ENCODE peak calls at places on chromosomes 6 and 20, in eight cellular contexts. One of them, this sample, is unnamed.

GRCh38 chr6:27251672-27252251 is 4.3 kb downstream of the PRSS16 start:
- DNase-seq in A549: peak; percentile 85
- DNase-seq in Peyer's patch: peak; percentile 94
- DNase-seq in left ventricle myocardium inferior: no peak
- DNase-seq in psoas muscle: peak; percentile 25
- DNase-seq in thyroid gland: peak; percentile 90
- DNase-seq in uterus: peak; percentile 20
- DNase-seq in PC-9: peak; percentile 93
- DNase-seq in this sample: peak; percentile 94

GRCh38 chr6:112179631-112180030 is 74.7 kb downstream of the LAMA4 start:
- DNase-seq in uterus: no peak
- DNase-seq in thyroid gland: no peak
- DNase-seq in Peyer's patch: no peak
- DNase-seq in psoas muscle: no peak
- DNase-seq in PC-9: no peak
- DNase-seq in A549: no peak
- DNase-seq in left ventricle myocardium inferior: no peak
- DNase-seq in this sample: no peak

GRCh38 chr6:145480024-145480423 is 255.3 kb downstream of the EPM2A start:
- DNase-seq in PC-9: no peak
- DNase-seq in thyroid gland: no peak
- DNase-seq in Peyer's patch: no peak
- DNase-seq in left ventricle myocardium inferior: no peak
- DNase-seq in A549: no peak
- DNase-seq in psoas muscle: no peak
- DNase-seq in uterus: no peak
- DNase-seq in this sample: no peak

GRCh38 chr6:158229823-158230222 is 61.7 kb downstream of the GTF2H5 start:
- DNase-seq in A549: no peak
- DNase-seq in PC-9: no peak
- DNase-seq in thyroid gland: no peak
- DNase-seq in left ventricle myocardium inferior: no peak
- DNase-seq in uterus: no peak
- DNase-seq in Peyer's patch: no peak
- DNase-seq in psoas muscle: no peak
- DNase-seq in this sample: no peak

GRCh38 chr20:64077876-64078551 is 1.3 kb downstream of the RGS19 start:
- DNase-seq in thyroid gland: no peak
- DNase-seq in uterus: no peak
- DNase-seq in A549: no peak
- DNase-seq in PC-9: no peak
- DNase-seq in psoas muscle: no peak
- DNase-seq in Peyer's patch: peak; percentile 91
- DNase-seq in left ventricle myocardium inferior: no peak
- DNase-seq in this sample: no peak

GRCh38 chr6:10558575-10558974 is 37.4 kb downstream of the GCNT2 start:
- DNase-seq in left ventricle myocardium inferior: no peak
- DNase-seq in uterus: no peak
- DNase-seq in Peyer's patch: peak; percentile 65
- DNase-seq in A549: no peak
- DNase-seq in thyroid gland: peak; percentile 38
- DNase-seq in psoas muscle: no peak
- DNase-seq in PC-9: no peak
- DNase-seq in this sample: no peak

GRCh38 chr20:20480689-20481088 is 112.8 kb downstream of the INSM1 start:
- DNase-seq in thyroid gland: no peak
- DNase-seq in Peyer's patch: no peak
- DNase-seq in psoas muscle: no peak
- DNase-seq in A549: no peak
- DNase-seq in left ventricle myocardium inferior: no peak
- DNase-seq in uterus: no peak
- DNase-seq in PC-9: no peak
- DNase-seq in this sample: no peak

GRCh38 chr6:26223213-26223612 is 136.0 kb downstream of the HFE start:
- DNase-seq in Peyer's patch: no peak
- DNase-seq in thyroid gland: no peak
- DNase-seq in left ventricle myocardium inferior: no peak
- DNase-seq in uterus: no peak
- DNase-seq in PC-9: no peak
- DNase-seq in psoas muscle: no peak
- DNase-seq in A549: no peak
- DNase-seq in this sample: no peak

GRCh38 chr20:45098096-45098773 is 2.7 kb downstream of the KCNS1 start:
- DNase-seq in uterus: no peak
- DNase-seq in left ventricle myocardium inferior: no peak
- DNase-seq in A549: no peak
- DNase-seq in thyroid gland: peak; percentile 43
- DNase-seq in PC-9: no peak
- DNase-seq in Peyer's patch: no peak
- DNase-seq in psoas muscle: no peak
- DNase-seq in this sample: peak; percentile 29
- TF ChIP-seq CTCF in uterus: no peak
- TF ChIP-seq CTCF in left ventricle myocardium inferior: no peak
- TF ChIP-seq CTCF in A549: no peak
- TF ChIP-seq CTCF in thyroid gland: no peak
- TF ChIP-seq CTCF in PC-9: no peak
- TF ChIP-seq CTCF in Peyer's patch: no peak
- TF ChIP-seq CTCF in psoas muscle: no peak
- TF ChIP-seq CTCF in this sample: no peak

GRCh38 chr6:36126553-36127458 is 3.5 kb upstream of the MAPK13 start:
- DNase-seq in PC-9: no peak
- DNase-seq in left ventricle myocardium inferior: no peak
- DNase-seq in A549: no peak
- DNase-seq in thyroid gland: no peak
- DNase-seq in psoas muscle: no peak
- DNase-seq in uterus: no peak
- DNase-seq in Peyer's patch: no peak
- DNase-seq in this sample: no peak
- H3K4me1 ChIP-seq in PC-9: peaks cover 69% of the 10 kb centered on the region
- H3K4me1 ChIP-seq in left ventricle myocardium inferior: peaks cover 22% of the 10 kb centered on the region
- H3K4me1 ChIP-seq in A549: peaks cover 17% of the 10 kb centered on the region
- H3K4me1 ChIP-seq in thyroid gland: peaks cover 14% of the 10 kb centered on the region
- H3K4me1 ChIP-seq in psoas muscle: peaks cover 3% of the 10 kb centered on the region
- H3K4me1 ChIP-seq in uterus: no peaks in the 10 kb centered on the region
- H3K4me1 ChIP-seq in Peyer's patch: peaks cover 12% of the 10 kb centered on the region
- H3K4me1 ChIP-seq in this sample: peaks cover 3% of the 10 kb centered on the region

GRCh38 chr20:48618631-48619030 is 209.2 kb downstream of the PREX1 start:
- DNase-seq in uterus: no peak
- DNase-seq in Peyer's patch: no peak
- DNase-seq in psoas muscle: no peak
- DNase-seq in thyroid gland: no peak
- DNase-seq in PC-9: no peak
- DNase-seq in A549: no peak
- DNase-seq in left ventricle myocardium inferior: no peak
- DNase-seq in this sample: no peak
- TF ChIP-seq CTCF in uterus: no peak
- TF ChIP-seq CTCF in Peyer's patch: no peak
- TF ChIP-seq CTCF in psoas muscle: no peak
- TF ChIP-seq CTCF in thyroid gland: no peak
- TF ChIP-seq CTCF in PC-9: no peak
- TF ChIP-seq CTCF in A549: no peak
- TF ChIP-seq CTCF in left ventricle myocardium inferior: no peak
- TF ChIP-seq CTCF in this sample: no peak

GRCh38 chr6:44219053-44219814 is 2.5 kb downstream of the MYMX start:
- DNase-seq in uterus: peak; percentile 81
- DNase-seq in psoas muscle: peak; percentile 87
- DNase-seq in left ventricle myocardium inferior: peak; percentile 89
- DNase-seq in thyroid gland: peak; percentile 92
- DNase-seq in Peyer's patch: peak; percentile 87
- DNase-seq in PC-9: peak; percentile 85
- DNase-seq in A549: peak; percentile 40
- DNase-seq in this sample: peak; percentile 78
- H3K4me1 ChIP-seq in uterus: no peaks in the 10 kb centered on the region
- H3K4me1 ChIP-seq in psoas muscle: peaks cover 45% of the 10 kb centered on the region
- H3K4me1 ChIP-seq in left ventricle myocardium inferior: peaks cover 83% of the 10 kb centered on the region
- H3K4me1 ChIP-seq in thyroid gland: peaks cover 34% of the 10 kb centered on the region
- H3K4me1 ChIP-seq in Peyer's patch: peaks cover 16% of the 10 kb centered on the region
- H3K4me1 ChIP-seq in PC-9: peaks cover 27% of the 10 kb centered on the region
- H3K4me1 ChIP-seq in A549: peaks cover 48% of the 10 kb centered on the region
- H3K4me1 ChIP-seq in this sample: peaks cover 50% of the 10 kb centered on the region

DNA sequence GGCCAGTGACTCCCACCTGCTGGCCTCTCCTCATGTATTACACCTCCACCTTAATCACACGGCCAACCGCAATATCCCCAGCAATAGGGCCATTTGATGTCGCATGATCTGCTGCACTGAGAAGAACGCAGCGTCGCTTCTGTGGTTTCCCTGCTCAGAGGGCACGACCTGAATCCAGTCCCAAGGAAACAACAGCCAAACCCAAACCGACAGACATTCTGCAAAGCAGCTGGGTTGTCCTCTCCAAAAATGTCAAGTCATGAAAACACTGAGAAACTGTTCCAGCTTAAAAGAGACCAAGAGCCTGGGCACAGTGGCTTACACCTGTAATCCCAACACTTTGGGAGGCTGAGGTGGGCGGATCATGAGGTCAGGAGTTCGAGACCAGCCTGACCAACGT is 7.5 kb upstream of the BPI start:
- DNase-seq in A549: no peak
- DNase-seq in Peyer's patch: no peak
- DNase-seq in uterus: no peak
- DNase-seq in PC-9: no peak
- DNase-seq in left ventricle myocardium inferior: no peak
- DNase-seq in psoas muscle: no peak
- DNase-seq in thyroid gland: no peak
- DNase-seq in this sample: no peak
- TF ChIP-seq CTCF in A549: no peak
- TF ChIP-seq CTCF in Peyer's patch: no peak
- TF ChIP-seq CTCF in uterus: no peak
- TF ChIP-seq CTCF in PC-9: no peak
- TF ChIP-seq CTCF in left ventricle myocardium inferior: no peak
- TF ChIP-seq CTCF in psoas muscle: no peak
- TF ChIP-seq CTCF in thyroid gland: no peak
- TF ChIP-seq CTCF in this sample: no peak